ENCODE peak calls at places on chromosomes 16 and 17, in four cellular contexts. Y is tibial artery; F is stimulated activated CD8-positive, alpha-beta memory T cell treated with anti-CD3 and anti-CD28 coated beads, Interleukin-2, amount 100 ng/mL, for 48 hours; D is naive thymus-derived CD4-positive, alpha-beta T cell. T is an unnamed sample.

GRCh38 chr16:583815-584591 is 5.9 kb upstream of the RAB40C start:
- DNase-seq in F (no peak), Y (no peak), D (no peak), T (no peak)

GRCh38 chr17:50945779-50946222 is 79.6 kb upstream of the TOB1 start:
- DNase-seq in D (no peak), F (no peak), Y (peak), T (no peak)

GRCh38 chr16:2765462-2766404 is 11.3 kb downstream of the ELOB start:
- DNase-seq in F (no peak), D (no peak), Y (no peak), T (no peak)

GRCh38 chr16:24698314-24698713 is 31.1 kb upstream of the TNRC6A start:
- DNase-seq in D (no peak), F (no peak), Y (no peak), T (no peak)

GRCh38 chr17:82095777-82096708 is 2.0 kb downstream of the FASN start:
- DNase-seq in D (no peak), F (no peak), Y (no peak), T (no peak)

GRCh38 chr17:27319536-27320221 is 25.8 kb downstream of the WSB1 start:
- DNase-seq in F (no peak), D (no peak), Y (peak), T (peak)

GRCh38 chr17:77365584-77366186 is 224.9 kb downstream of the SEC14L1 start:
- DNase-seq in Y (peak), F (no peak), D (no peak), T (peak)

GRCh38 chr17:31425646-31426045 is 34.2 kb downstream of the RAB11FIP4 start:
- DNase-seq in D (no peak), Y (no peak), F (no peak), T (no peak)

GRCh38 chr17:67696853-67697505 is 20.8 kb upstream of the NOL11 start:
- DNase-seq in D (no peak), Y (no peak), F (no peak), T (no peak)

GRCh38 chr17:66165537-66166123 is 26.3 kb downstream of the CEP112 start:
- DNase-seq in Y (no peak), F (no peak), D (peak), T (peak)

GRCh38 chr17:67044940-67045339 is 586 bp downstream of the CACNG1 start:
- DNase-seq in D (no peak), F (no peak), Y (no peak), T (no peak)

GRCh38 chr17:8940866-8941471 is 24.5 kb downstream of the PIK3R5 start:
- DNase-seq in D (no peak), F (no peak), Y (no peak), T (no peak)

GRCh38 chr17:78704594-78704993 is 77.5 kb downstream of the CYTH1 start:
- DNase-seq in D (no peak), F (no peak), Y (no peak), T (no peak)

GRCh38 chr17:29085223-29085622 is 42.3 kb downstream of the PIPOX start:
- DNase-seq in D (no peak), F (no peak), Y (no peak), T (no peak)

GRCh38 chr17:4144411-4144747 is 1.4 kb downstream of the CYB5D2 start:
- DNase-seq in D (no peak), Y (no peak), F (no peak), T (no peak)

GRCh38 chr16:65576631-65577030 is 454.8 kb upstream of the CDH11 start:
- DNase-seq in Y (no peak), F (no peak), D (no peak), T (no peak)

GRCh38 chr16:67150058-67150832 is 553 bp downstream of the B3GNT9 start:
- DNase-seq in D (no peak), Y (no peak), F (no peak), T (peak)

GRCh38 chr17:21017256-21017655 is 25.6 kb downstream of the USP22 start:
- DNase-seq in D (no peak), Y (no peak), F (no peak), T (no peak)

GRCh38 chr17:5263441-5263840 is 18.6 kb upstream of the RABEP1 start:
- DNase-seq in F (no peak), Y (no peak), D (no peak), T (no peak)

GRCh38 chr17:82134101-82134500 is 36.1 kb upstream of the FASN start:
- DNase-seq in D (no peak), Y (no peak), F (no peak), T (no peak)

GRCh38 chr17:81558941-81559806 is 7.0 kb upstream of the FAAP100 start:
- DNase-seq in D (no peak), Y (no peak), F (no peak), T (no peak)

GRCh38 chr16:28320741-28321140 is 28.4 kb downstream of the SBK1 start:
- DNase-seq in Y (no peak), F (no peak), D (no peak), T (no peak)

GRCh38 chr16:49575352-49576172 is 202.0 kb downstream of the C16orf78 start:
- DNase-seq in D (no peak), F (no peak), Y (peak), T (no peak)